ENCODE peak calls at places on chromosomes 13 and 19, in five cellular contexts. J is lower lobe of right lung, I is AG04450, O is pancreas, A is heart left ventricle. N is an unnamed sample.
A peak's percentile ranks its signal among the peaks of the same experiment; 100 is the strongest.

GRCh38 chr13:107447591-107447990 is 767.7 kb downstream of the LIG4 start:
- DNase-seq in J (no peak), I (no peak), O (no peak), A (no peak), N (no peak)

GRCh38 chr13:80706164-80706471 is 365.2 kb upstream of the SPRY2 start:
- DNase-seq in J (no peak), I (no peak), O (no peak), A (no peak), N (no peak)

GRCh38 chr19:18319591-18320135 is 3.2 kb downstream of the LSM4 start:
- DNase-seq in J (peak; percentile 66), I (no peak), O (peak; percentile 62), A (no peak), N (no peak)

GRCh38 chr19:11964496-11964857 is 363 bp upstream of the ZNF763 start:
- DNase-seq in J (peak; percentile 64), I (no peak), O (no peak), A (no peak), N (no peak)

GRCh38 chr13:38871275-38871674 is 119.4 kb downstream of the STOML3 start:
- DNase-seq in J (no peak), I (no peak), O (no peak), A (no peak), N (no peak)

GRCh38 chr13:112973577-112973951 is 4.5 kb downstream of the MCF2L start:
- DNase-seq in J (peak; percentile 41), I (no peak), O (no peak), A (peak; percentile 10), N (no peak)

GRCh38 chr13:45372189-45373115 is 31.5 kb upstream of the TPT1 start:
- DNase-seq in J (no peak), I (no peak), O (no peak), A (no peak), N (no peak)

GRCh38 chr13:80235559-80236296 is 105.2 kb downstream of the SPRY2 start:
- DNase-seq in J (no peak), I (no peak), O (no peak), A (no peak), N (peak; percentile 92)

GRCh38 chr13:37651891-37652290 is 53.3 kb upstream of the POSTN start:
- DNase-seq in J (no peak), I (no peak), O (no peak), A (no peak), N (no peak)

GRCh38 chr13:45564108-45564507 is 51.4 kb downstream of the ERICH6B start:
- DNase-seq in J (no peak), I (peak; percentile 37), O (no peak), A (no peak), N (peak; percentile 45)

GRCh38 chr13:23871616-23872220 is 17.5 kb downstream of the MIPEP start:
- DNase-seq in J (no peak), I (no peak), O (no peak), A (no peak), N (peak; percentile 55)

GRCh38 chr19:24054044-24054935 is 32.7 kb upstream of the ZNF254 start:
- DNase-seq in J (no peak), I (peak; percentile 58), O (no peak), A (no peak), N (no peak)

GRCh38 chr13:42039457-42039945 is 8.9 kb upstream of the DGKH start:
- DNase-seq in J (no peak), I (no peak), O (no peak), A (no peak), N (no peak)

GRCh38 chr19:38194061-38194701 is 29.8 kb downstream of the DPF1 start:
- DNase-seq in J (no peak), I (no peak), O (no peak), A (no peak), N (no peak)

GRCh38 chr19:8367327-8368001 is 3.5 kb downstream of the ANGPTL4 start:
- DNase-seq in J (peak; percentile 81), I (peak; percentile 96), O (peak; percentile 94), A (peak; percentile 97), N (peak; percentile 89)

GRCh38 chr13:75635101-75635620 is 969 bp upstream of the LMO7 start:
- DNase-seq in J (no peak), I (no peak), O (no peak), A (no peak), N (no peak)

GRCh38 chr13:40061466-40062450 is 406.3 kb downstream of the COG6 start:
- DNase-seq in J (no peak), I (no peak), O (peak; percentile 33), A (no peak), N (no peak)

GRCh38 chr19:5271145-5271544 is 69.5 kb downstream of the PTPRS start:
- DNase-seq in J (no peak), I (no peak), O (no peak), A (no peak), N (peak; percentile 50)

GRCh38 chr13:113883921-113884804 is 20.3 kb upstream of the GAS6 start:
- DNase-seq in J (no peak), I (no peak), O (no peak), A (no peak), N (no peak)

GRCh38 chr13:110323986-110324749 is 17.1 kb downstream of the COL4A2 start:
- DNase-seq in J (no peak), I (no peak), O (no peak), A (no peak), N (no peak)

GRCh38 chr19:19493841-19494546 is 21.4 kb downstream of the TSSK6 start:
- DNase-seq in J (no peak), I (no peak), O (no peak), A (no peak), N (peak; percentile 80)

GRCh38 chr13:114119196-114119595 is 13.2 kb downstream of the RASA3 start:
- DNase-seq in J (peak; percentile 51), I (peak; percentile 85), O (no peak), A (peak; percentile 59), N (peak; percentile 89)

GRCh38 chr19:36605839-36606478 is 846 bp downstream of the ZNF382 start:
- DNase-seq in J (no peak), I (no peak), O (no peak), A (no peak), N (peak; percentile 44)

GRCh38 chr13:93446256-93446655 is 219.6 kb downstream of the GPC6 start:
- DNase-seq in J (no peak), I (no peak), O (no peak), A (no peak), N (peak; percentile 35)

GRCh38 chr19:39350156-39350555 is 7.9 kb downstream of the SAMD4B start:
- DNase-seq in J (no peak), I (no peak), O (no peak), A (no peak), N (no peak)

GRCh38 chr19:3208317-3209207 is 15.9 kb upstream of the CELF5 start:
- DNase-seq in J (no peak), I (no peak), O (no peak), A (no peak), N (no peak)

GRCh38 chr13:44809152-44809551 is 180.1 kb downstream of the NUFIP1 start:
- DNase-seq in J (peak; percentile 47), I (no peak), O (no peak), A (no peak), N (no peak)

DNA sequence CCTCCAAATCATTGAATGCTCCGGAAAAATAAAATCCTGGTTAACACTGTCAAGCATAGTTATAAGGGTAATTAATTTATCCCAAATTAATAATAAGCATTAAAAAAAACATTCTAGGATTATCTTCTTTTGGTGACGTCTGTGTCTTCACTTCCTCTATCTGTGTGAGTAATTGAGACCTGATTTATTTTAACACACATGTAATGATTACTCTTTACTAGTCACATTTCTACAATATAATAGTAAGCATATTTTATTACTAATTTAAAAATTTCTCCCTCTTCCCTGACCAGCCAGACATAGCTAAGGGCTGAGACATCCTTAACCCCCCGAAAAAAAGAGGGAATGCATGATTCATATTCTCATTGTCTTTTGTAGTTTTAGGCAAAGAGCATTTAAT is 2.3 kb downstream of the FNDC3A start:
- DNase-seq in J (no peak), I (no peak), O (no peak), A (no peak), N (no peak)
- H3K9me3 ChIP-seq in J (peaks cover 15% of the 10 kb centered on the region), I (no peaks in the 10 kb centered on the region), O (no peaks in the 10 kb centered on the region), A (peaks cover 2% of the 10 kb centered on the region), N (peaks cover 6% of the 10 kb centered on the region)

GRCh38 chr19:58434217-58434616 is 5.7 kb downstream of the ZNF132 start:
- DNase-seq in J (no peak), I (no peak), O (no peak), A (no peak), N (no peak)

GRCh38 chr19:58428617-58429016 is 11.3 kb downstream of the ZNF132 start:
- DNase-seq in J (no peak), I (no peak), O (no peak), A (no peak), N (no peak)

GRCh38 chr19:58429745-58430144 is 10.2 kb downstream of the ZNF132 start:
- DNase-seq in J (no peak), I (no peak), O (no peak), A (no peak), N (no peak)
- H3K9me3 ChIP-seq in J (peaks cover 75% of the 10 kb centered on the region), I (peaks cover 84% of the 10 kb centered on the region), O (peaks cover 24% of the 10 kb centered on the region), A (peaks cover 91% of the 10 kb centered on the region), N (peaks cover 72% of the 10 kb centered on the region)

DNA sequence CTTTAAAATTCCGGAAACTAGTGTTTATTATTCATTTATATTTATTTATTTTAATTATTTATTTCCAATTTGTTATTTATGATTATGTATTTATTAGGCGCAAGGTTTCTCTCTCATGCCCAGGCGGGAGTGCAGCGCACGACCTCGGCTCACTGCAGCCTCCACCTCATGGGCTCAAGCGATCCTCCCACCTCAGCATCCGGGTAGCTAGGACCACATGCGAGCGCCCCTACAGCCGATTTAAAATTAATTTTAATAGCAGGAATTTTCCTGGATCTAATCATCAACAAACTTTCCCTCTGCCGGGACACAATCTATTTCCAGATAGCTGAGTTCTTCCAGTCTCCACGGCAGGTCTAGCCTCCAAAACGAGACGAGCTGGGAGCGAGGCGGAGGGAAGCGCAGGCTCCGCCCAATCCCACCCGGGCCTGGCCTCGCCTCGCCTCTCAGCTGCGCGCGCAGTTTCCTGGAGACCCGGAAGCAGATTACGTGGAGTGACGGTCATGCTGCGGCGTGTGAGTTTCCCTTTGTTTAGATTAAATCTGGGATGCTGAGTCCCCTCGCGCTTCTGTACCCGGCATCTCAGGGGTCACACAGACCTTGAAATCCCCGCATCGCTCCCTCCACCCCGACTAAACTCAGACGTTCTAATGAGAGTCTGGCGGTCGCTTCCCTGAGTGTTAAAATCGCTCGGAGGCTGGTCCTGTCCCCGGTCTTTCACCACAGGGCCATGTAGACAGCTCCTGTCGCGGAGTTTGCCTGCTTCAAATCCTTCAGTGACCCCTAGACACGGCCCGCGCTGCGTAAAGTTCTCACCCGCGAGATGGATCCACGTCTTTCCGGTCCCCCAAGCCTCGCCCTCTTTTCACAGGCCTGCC is at the start of gene ZNF880:
- DNase-seq in J (peak; percentile 94), I (peak; percentile 80), O (peak; percentile 92), A (peak; percentile 95), N (peak; percentile 87)
- H3K9me3 ChIP-seq in J (peaks cover 60% of the 10 kb centered on the region), I (peaks cover 68% of the 10 kb centered on the region), O (no peaks in the 10 kb centered on the region), A (peaks cover 67% of the 10 kb centered on the region), N (peaks cover 52% of the 10 kb centered on the region)

DNA sequence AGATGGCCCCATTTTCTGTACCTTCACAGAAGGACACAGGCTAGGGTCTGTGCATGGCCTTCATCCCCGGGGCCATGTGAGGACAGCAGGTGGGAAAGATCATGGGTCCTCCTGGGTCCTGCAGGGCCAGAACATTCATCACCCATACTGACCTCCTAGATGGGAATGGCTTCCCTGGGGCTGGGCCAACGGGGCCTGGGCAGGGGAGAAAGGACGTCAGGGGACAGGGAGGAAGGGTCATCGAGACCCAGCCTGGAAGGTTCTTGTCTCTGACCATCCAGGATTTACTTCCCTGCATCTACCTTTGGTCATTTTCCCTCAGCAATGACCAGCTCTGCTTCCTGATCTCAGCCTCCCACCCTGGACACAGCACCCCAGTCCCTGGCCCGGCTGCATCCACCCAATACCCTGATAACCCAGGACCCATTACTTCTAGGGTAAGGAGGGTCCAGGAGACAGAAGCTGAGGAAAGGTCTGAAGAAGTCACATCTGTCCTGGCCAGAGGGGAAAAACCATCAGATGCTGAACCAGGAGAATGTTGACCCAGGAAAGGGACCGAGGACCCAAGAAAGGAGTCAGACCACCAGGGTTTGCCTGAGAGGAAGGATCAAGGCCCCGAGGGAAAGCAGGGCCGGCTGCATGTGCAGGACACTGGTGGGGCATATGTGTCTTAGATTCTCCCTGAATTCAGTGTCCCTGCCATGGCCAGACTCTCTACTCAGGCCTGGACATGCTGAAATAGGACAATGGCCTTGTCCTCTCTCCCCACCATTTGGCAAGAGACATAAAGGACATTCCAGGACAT is 7.0 kb upstream of the CEACAM7 start:
- DNase-seq in J (no peak), I (no peak), O (no peak), A (no peak), N (no peak)
- H3K9me3 ChIP-seq in J (peaks cover 7% of the 10 kb centered on the region), I (no peaks in the 10 kb centered on the region), O (no peaks in the 10 kb centered on the region), A (peaks cover 14% of the 10 kb centered on the region), N (no peaks in the 10 kb centered on the region)

N was measured in A673.